ENCODE peak calls at places on chromosome 2, in nine cellular contexts. O is upper lobe of right lung; L is Peyer's patch; R is tibial nerve; S is naive thymus-derived CD4-positive, alpha-beta T cell; F is mesendoderm; T is thoracic aorta; N is transverse colon; X is right lobe of liver. B is an unnamed sample. For H3K4me1 and H3K27me3, the result is how much of the 10 kb centered on the place peaks cover.

GRCh38 chr2:101858246-101858645 is 133.5 kb upstream of the IL1R2 start:
- DNase-seq in N (no peak), O (no peak), L (no peak), R (no peak), T (no peak), S (no peak), X (no peak), F (no peak), B (no peak)

GRCh38 chr2:191724015-191724414 is 46.1 kb downstream of the NABP1 start:
- DNase-seq in L (no peak), S (no peak), N (no peak), R (no peak), X (no peak), T (no peak), F (no peak), O (no peak), B (no peak)

GRCh38 chr2:218332920-218333645 is 23.6 kb upstream of the CATIP start:
- DNase-seq in X (no peak), N (no peak), F (no peak), O (no peak), S (no peak), L (no peak), R (no peak), T (no peak), B (no peak)

GRCh38 chr2:69171070-69171811 is 158.3 kb downstream of the ANTXR1 start:
- DNase-seq in L (no peak), F (no peak), R (no peak), T (no peak), N (no peak), O (no peak), S (no peak), X (no peak), B (no peak)

GRCh38 chr2:239150125-239151011 is 250.5 kb downstream of the HDAC4 start:
- DNase-seq in X (peak), S (peak), T (no peak), F (no peak), O (peak), R (peak), N (no peak), L (peak), B (no peak)

GRCh38 chr2:205806126-205806905 is 124.0 kb downstream of the NRP2 start:
- DNase-seq in R (no peak), X (peak), S (no peak), N (peak), L (peak), O (peak), F (no peak), T (no peak), B (no peak)

GRCh38 chr2:204325468-204325867 is 219.8 kb upstream of the PARD3B start:
- DNase-seq in N (peak), O (no peak), F (peak), R (no peak), X (no peak), S (peak), L (peak), T (no peak), B (peak)

GRCh38 chr2:218396688-218397501 is 2.8 kb upstream of the CTDSP1 start:
- DNase-seq in O (peak), L (peak), R (peak), S (peak), T (no peak), F (peak), X (peak), N (peak), B (peak)

GRCh38 chr2:54429811-54430600 is 26.1 kb upstream of the SPTBN1 start:
- DNase-seq in F (peak), L (no peak), N (no peak), O (no peak), S (no peak), X (no peak), R (no peak), T (no peak), B (no peak)

GRCh38 chr2:101752708-101753107 is 55.2 kb downstream of the MAP4K4 start:
- DNase-seq in O (no peak), X (no peak), S (no peak), T (peak), F (no peak), L (no peak), R (no peak), N (peak), B (no peak)

GRCh38 chr2:118430510-118431187 is 342.4 kb downstream of the INSIG2 start:
- DNase-seq in L (no peak), F (no peak), O (no peak), S (no peak), X (no peak), N (no peak), T (no peak), R (no peak), B (no peak)

GRCh38 chr2:207772844-207773205 is 3.1 kb upstream of the FZD5 start:
- DNase-seq in S (no peak), O (no peak), R (no peak), N (no peak), T (no peak), F (no peak), L (no peak), X (no peak), B (no peak)
- H3K4me1 ChIP-seq in S (under half), O (under half), R (under half), N (under half), T (under half), F (under half), L (under half), X (under half), B (under half)

GRCh38 chr2:44766777-44767176 is 174.7 kb upstream of the SIX3 start:
- DNase-seq in T (no peak), O (no peak), N (no peak), F (no peak), S (no peak), R (no peak), L (no peak), X (no peak), B (no peak)
- H3K27me3 ChIP-seq in T (under half), O (under half), N (under half), F (under half), S (under half), R (under half), L (under half), X (under half), B (under half)

GRCh38 chr2:64523667-64524603 is at the start of gene AFTPH:
- DNase-seq in T (peak), F (peak), O (peak), X (peak), L (peak), N (peak), S (peak), R (peak), B (peak)

GRCh38 chr2:64524604-64525322 is 635 bp downstream of the AFTPH start:
- DNase-seq in S (peak), X (no peak), F (peak), O (no peak), T (no peak), N (peak), R (no peak), L (peak), B (no peak)

GRCh38 chr2:64522843-64523428 is 1.2 kb upstream of the AFTPH start:
- DNase-seq in L (peak), X (no peak), O (no peak), N (peak), F (peak), R (peak), T (no peak), S (peak), B (no peak)

GRCh38 chr2:64525323-64525625 is 1.1 kb downstream of the AFTPH start:
- DNase-seq in S (no peak), X (no peak), R (no peak), L (no peak), T (no peak), O (no peak), F (peak), N (peak), B (no peak)

GRCh38 chr2:64526034-64526433 is 1.9 kb downstream of the AFTPH start:
- DNase-seq in T (no peak), N (no peak), L (no peak), F (no peak), X (no peak), O (no peak), R (no peak), S (no peak), B (no peak)
- H3K4me3 ChIP-seq in T (peak), N (peak), L (peak), F (no peak), X (no peak), O (peak), R (no peak), S (peak), B (no peak)

GRCh38 chr2:134934150-134934549 is 15.5 kb downstream of the CCNT2 start:
- DNase-seq in S (no peak), L (no peak), X (no peak), F (no peak), T (no peak), O (no peak), N (no peak), R (no peak), B (no peak)

GRCh38 chr2:134933732-134934131 is 15.1 kb downstream of the CCNT2 start:
- DNase-seq in S (no peak), F (no peak), O (no peak), X (no peak), T (no peak), R (no peak), N (no peak), L (no peak), B (no peak)

GRCh38 chr2:134936691-134937090 is 18.1 kb downstream of the CCNT2 start:
- DNase-seq in F (no peak), X (no peak), N (no peak), O (no peak), R (no peak), L (no peak), T (no peak), S (no peak), B (no peak)

GRCh38 chr2:134932864-134933526 is 14.4 kb downstream of the CCNT2 start:
- DNase-seq in S (no peak), N (no peak), R (no peak), X (no peak), F (no peak), L (no peak), O (no peak), T (no peak), B (no peak)

DNA sequence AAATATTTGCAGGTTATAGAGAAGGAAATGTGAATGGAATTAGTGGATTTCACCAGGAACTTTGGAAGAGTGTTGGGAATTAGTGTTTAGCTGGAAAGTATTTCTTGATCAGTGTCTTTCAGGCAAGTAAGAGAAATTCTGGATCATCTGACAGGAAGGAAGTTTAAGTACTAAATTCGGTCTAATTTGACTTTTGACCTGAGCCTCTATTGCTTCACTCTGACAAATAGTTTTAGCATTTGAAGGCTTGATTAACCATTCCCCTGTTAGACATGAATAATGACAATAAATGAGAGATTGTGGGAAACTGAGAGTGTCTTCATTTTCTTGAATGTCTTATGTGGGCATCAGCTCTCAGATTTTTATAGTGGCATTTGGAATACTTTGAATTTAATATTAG is 16.0 kb downstream of the CCNT2 start:
- DNase-seq in F (no peak), N (no peak), R (no peak), X (no peak), T (no peak), O (no peak), L (no peak), S (no peak), B (no peak)
- H3K4me1 ChIP-seq in F (under half), N (half or more), R (under half), X (under half), T (under half), O (under half), L (under half), S (under half), B (under half)

DNA sequence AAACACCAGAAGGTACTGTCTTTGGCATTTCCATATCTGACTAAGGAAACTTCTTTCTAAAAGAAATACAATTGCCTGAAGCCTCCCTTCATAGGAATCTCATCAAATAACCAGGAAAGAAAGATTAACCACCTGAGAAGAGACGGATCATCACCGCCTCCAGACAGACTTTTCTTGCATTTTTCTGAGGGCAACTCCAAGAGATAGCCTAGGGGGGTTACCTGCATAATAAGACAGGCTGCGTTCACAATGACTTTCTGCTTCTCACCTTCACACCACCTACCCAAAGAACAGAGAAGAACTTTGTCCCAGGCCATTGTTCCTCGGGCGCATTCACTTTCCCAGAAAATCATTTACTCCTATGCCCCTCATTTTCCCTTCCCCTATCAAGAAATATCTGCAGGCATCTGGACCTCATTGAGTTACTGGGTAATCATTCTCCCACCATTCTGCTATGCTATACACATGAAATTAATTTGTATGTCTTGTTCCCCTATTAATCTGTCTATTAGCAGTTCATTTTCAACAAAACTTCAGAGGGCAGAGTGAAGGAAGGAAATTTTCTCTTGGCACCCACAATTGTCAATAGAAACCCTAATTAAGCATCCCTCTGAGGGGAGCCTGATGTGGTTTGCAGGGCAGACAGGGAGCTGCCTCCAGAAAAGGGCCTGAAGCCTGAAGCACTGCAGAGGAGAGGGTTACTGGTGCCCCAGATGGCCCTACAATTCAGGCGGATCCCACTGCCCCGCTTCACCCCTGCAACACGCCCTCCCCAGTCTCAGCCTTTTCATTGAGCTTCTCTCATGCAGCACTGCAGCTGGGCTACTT is 8.4 kb upstream of the POMC start:
- DNase-seq in O (no peak), L (no peak), T (no peak), X (no peak), F (peak), S (no peak), R (no peak), N (no peak), B (no peak)
- H3K27me3 ChIP-seq in O (under half), L (under half), T (under half), X (under half), F (under half), S (under half), R (under half), N (under half), B (under half)

GRCh38 chr2:158754303-158754611 is 40.9 kb upstream of the DAPL1 start:
- DNase-seq in L (no peak), S (no peak), O (no peak), R (no peak), N (no peak), F (no peak), X (no peak), T (no peak), B (no peak)
- H3K4me3 ChIP-seq in L (no peak), S (no peak), O (peak), R (no peak), N (no peak), F (no peak), X (no peak), T (no peak), B (no peak)

DNA sequence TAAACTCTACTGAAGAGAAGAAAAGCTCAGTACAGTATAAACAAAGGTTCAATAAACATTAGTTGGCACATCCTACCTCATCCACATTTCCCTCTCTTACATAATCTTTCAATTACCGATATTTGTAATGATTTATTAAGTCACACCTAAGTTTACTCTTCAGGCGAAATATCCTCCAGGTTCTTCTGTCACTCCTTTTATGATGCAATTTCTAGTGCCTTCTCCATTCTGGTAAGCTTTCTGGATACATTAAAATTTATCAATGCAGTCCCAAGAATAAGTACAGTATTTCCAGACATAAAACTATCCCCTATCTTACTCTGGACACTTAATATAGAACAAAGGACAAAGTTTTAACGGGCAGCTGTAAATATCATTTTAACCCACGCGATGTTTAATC is 5.6 kb downstream of the HNRNPLL start:
- DNase-seq in F (no peak), T (no peak), X (no peak), R (no peak), S (no peak), N (no peak), O (no peak), L (no peak), B (no peak)
- H3K4me1 ChIP-seq in F (under half), T (half or more), X (under half), R (under half), S (under half), N (half or more), O (under half), L (under half), B (half or more)